ENCODE peak calls at places on chromosome 17, in six cellular contexts. B, Y, I, O, E and F are unnamed samples.

GRCh38 chr17:63775420-63775819 is 1.4 kb downstream of the DDX42 start:
- DNase-seq in B (no peak), Y (no peak), I (no peak), O (no peak), E (no peak), F (no peak)

GRCh38 chr17:40112718-40113109 is 9.1 kb upstream of the MSL1 start:
- DNase-seq in B (no peak), Y (no peak), I (no peak), O (no peak), E (no peak), F (no peak)

GRCh38 chr17:61756561-61756960 is 106.8 kb downstream of the BRIP1 start:
- DNase-seq in B (no peak), Y (no peak), I (no peak), O (no peak), E (no peak), F (no peak)

GRCh38 chr17:71440513-71440912 is 680.3 kb upstream of the SOX9 start:
- DNase-seq in B (no peak), Y (no peak), I (no peak), O (peak; percentile 47), E (no peak), F (no peak)

GRCh38 chr17:2179615-2180295 is 123.8 kb downstream of the SMG6 start:
- DNase-seq in B (no peak), Y (no peak), I (no peak), O (no peak), E (no peak), F (no peak)

GRCh38 chr17:42553161-42553818 is 567 bp downstream of the HSD17B1 start:
- DNase-seq in B (no peak), Y (no peak), I (no peak), O (peak; percentile 65), E (peak; percentile 75), F (no peak)

GRCh38 chr17:30550512-30551273 is 73.5 kb downstream of the GOSR1 start:
- DNase-seq in B (peak; percentile 84), Y (no peak), I (no peak), O (no peak), E (no peak), F (peak; percentile 50)

GRCh38 chr17:66152756-66153155 is 39.2 kb downstream of the CEP112 start:
- DNase-seq in B (no peak), Y (no peak), I (no peak), O (no peak), E (no peak), F (no peak)

GRCh38 chr17:74268554-74268953 is 5.5 kb upstream of the DNAI2 start:
- DNase-seq in B (no peak), Y (no peak), I (no peak), O (no peak), E (no peak), F (no peak)

GRCh38 chr17:39404542-39405378 is 3.3 kb upstream of the FBXL20 start:
- DNase-seq in B (peak; percentile 16), Y (peak; percentile 71), I (no peak), O (no peak), E (no peak), F (no peak)

GRCh38 chr17:61454932-61455753 is 2.9 kb downstream of the TBX4 start:
- DNase-seq in B (no peak), Y (no peak), I (no peak), O (no peak), E (no peak), F (no peak)

GRCh38 chr17:82636626-82637598 is 11.3 kb downstream of the WDR45B start:
- DNase-seq in B (no peak), Y (no peak), I (no peak), O (no peak), E (no peak), F (no peak)

GRCh38 chr17:18889658-18890057 is 31.7 kb downstream of the PRPSAP2 start:
- DNase-seq in B (no peak), Y (no peak), I (no peak), O (no peak), E (no peak), F (no peak)

GRCh38 chr17:10327640-10328039 is 45.2 kb downstream of the MYH13 start:
- DNase-seq in B (peak; percentile 89), Y (peak; percentile 69), I (peak; percentile 76), O (peak; percentile 71), E (peak; percentile 82), F (peak; percentile 74)

GRCh38 chr17:65942592-65942991 is 249.3 kb downstream of the CEP112 start:
- DNase-seq in B (no peak), Y (no peak), I (no peak), O (no peak), E (no peak), F (no peak)

GRCh38 chr17:42363767-42364585 is 24.3 kb downstream of the STAT3 start:
- DNase-seq in B (no peak), Y (peak; percentile 61), I (no peak), O (no peak), E (no peak), F (no peak)

GRCh38 chr17:36529121-36529520 is 5.5 kb downstream of the MYO19 start:
- DNase-seq in B (no peak), Y (no peak), I (no peak), O (no peak), E (no peak), F (no peak)

GRCh38 chr17:47615766-47616424 is 33.8 kb upstream of the KPNB1 start:
- DNase-seq in B (peak; percentile 51), Y (no peak), I (no peak), O (no peak), E (no peak), F (peak; percentile 78)

GRCh38 chr17:76714822-76715461 is 4.2 kb upstream of the MXRA7 start:
- DNase-seq in B (peak; percentile 64), Y (no peak), I (peak; percentile 74), O (no peak), E (peak; percentile 87), F (peak; percentile 77)

GRCh38 chr17:10729334-10730193 is at the start of gene TMEM220:
- DNase-seq in B (peak; percentile 54), Y (peak; percentile 22), I (peak; percentile 41), O (peak; percentile 82), E (peak; percentile 86), F (no peak)

GRCh38 chr17:67218385-67218950 is 26.5 kb downstream of the HELZ start:
- DNase-seq in B (no peak), Y (no peak), I (no peak), O (no peak), E (no peak), F (no peak)

GRCh38 chr17:79192503-79193500 is 118.2 kb downstream of the ENGASE start:
- DNase-seq in B (peak; percentile 10), Y (no peak), I (no peak), O (no peak), E (peak; percentile 70), F (peak; percentile 19)

GRCh38 chr17:69575346-69575761 is 160.9 kb downstream of the MAP2K6 start:
- DNase-seq in B (peak; percentile 34), Y (no peak), I (no peak), O (no peak), E (no peak), F (no peak)